ENCODE peak calls at places on chromosome 5, in five cellular contexts. One of them, this sample, is unnamed.

GRCh38 chr5:178269499-178269898 is 36.9 kb upstream of the PHYKPL start:
- DNase-seq in AG04450: no peak
- DNase-seq in psoas muscle: no peak
- DNase-seq in BJ: no peak
- DNase-seq in lower leg skin: no peak
- DNase-seq in this sample: no peak

GRCh38 chr5:83956386-83956785 is 235.7 kb upstream of the HAPLN1 start:
- DNase-seq in psoas muscle: no peak
- DNase-seq in BJ: no peak
- DNase-seq in AG04450: no peak
- DNase-seq in lower leg skin: no peak
- DNase-seq in this sample: peak

GRCh38 chr5:123116063-123116462 is 27.0 kb downstream of the PRDM6 start:
- DNase-seq in psoas muscle: peak
- DNase-seq in BJ: peak
- DNase-seq in lower leg skin: no peak
- DNase-seq in AG04450: no peak
- DNase-seq in this sample: peak

GRCh38 chr5:37723147-37723961 is 116.5 kb downstream of the GDNF start:
- DNase-seq in psoas muscle: peak
- DNase-seq in AG04450: no peak
- DNase-seq in lower leg skin: no peak
- DNase-seq in BJ: no peak
- DNase-seq in this sample: peak

GRCh38 chr5:100902406-100903035 is 561 bp downstream of the ST8SIA4 start:
- DNase-seq in psoas muscle: no peak
- DNase-seq in BJ: no peak
- DNase-seq in lower leg skin: no peak
- DNase-seq in AG04450: no peak
- DNase-seq in this sample: no peak

GRCh38 chr5:173969167-173970049 is 19.6 kb upstream of the C5orf47 start:
- DNase-seq in AG04450: peak
- DNase-seq in psoas muscle: peak
- DNase-seq in lower leg skin: no peak
- DNase-seq in BJ: no peak
- DNase-seq in this sample: peak

GRCh38 chr5:81762401-81762800 is 11.5 kb upstream of the SSBP2 start:
- DNase-seq in psoas muscle: no peak
- DNase-seq in lower leg skin: no peak
- DNase-seq in BJ: no peak
- DNase-seq in AG04450: no peak
- DNase-seq in this sample: no peak

GRCh38 chr5:39169081-39169480 is 50.3 kb downstream of the FYB1 start:
- DNase-seq in lower leg skin: no peak
- DNase-seq in BJ: no peak
- DNase-seq in AG04450: peak
- DNase-seq in psoas muscle: no peak
- DNase-seq in this sample: peak

GRCh38 chr5:151139015-151139414 is 18.6 kb downstream of the ANXA6 start:
- DNase-seq in psoas muscle: no peak
- DNase-seq in BJ: no peak
- DNase-seq in AG04450: no peak
- DNase-seq in lower leg skin: no peak
- DNase-seq in this sample: no peak

GRCh38 chr5:171355302-171355724 is 32.3 kb upstream of the NPM1 start:
- DNase-seq in AG04450: no peak
- DNase-seq in BJ: no peak
- DNase-seq in lower leg skin: no peak
- DNase-seq in psoas muscle: no peak
- DNase-seq in this sample: no peak

GRCh38 chr5:78295035-78295961 is 800 bp upstream of the AP3B1 start:
- DNase-seq in AG04450: no peak
- DNase-seq in psoas muscle: peak
- DNase-seq in BJ: no peak
- DNase-seq in lower leg skin: peak
- DNase-seq in this sample: peak

GRCh38 chr5:73031839-73032238 is 76.0 kb downstream of the FCHO2 start:
- DNase-seq in BJ: peak
- DNase-seq in lower leg skin: no peak
- DNase-seq in psoas muscle: peak
- DNase-seq in AG04450: peak
- DNase-seq in this sample: peak

GRCh38 chr5:110815916-110816605 is 77.3 kb downstream of the SLC25A46 start:
- DNase-seq in BJ: no peak
- DNase-seq in AG04450: no peak
- DNase-seq in psoas muscle: no peak
- DNase-seq in lower leg skin: no peak
- DNase-seq in this sample: no peak

GRCh38 chr5:123273984-123274383 is 149.2 kb downstream of the CEP120 start:
- DNase-seq in psoas muscle: no peak
- DNase-seq in lower leg skin: no peak
- DNase-seq in BJ: no peak
- DNase-seq in AG04450: no peak
- DNase-seq in this sample: no peak

GRCh38 chr5:61328791-61329617 is 3.1 kb upstream of the ZSWIM6 start:
- DNase-seq in AG04450: no peak
- DNase-seq in lower leg skin: no peak
- DNase-seq in BJ: no peak
- DNase-seq in psoas muscle: no peak
- DNase-seq in this sample: peak

GRCh38 chr5:147689436-147689835 is 93.1 kb downstream of the JAKMIP2 start:
- DNase-seq in lower leg skin: no peak
- DNase-seq in psoas muscle: no peak
- DNase-seq in BJ: no peak
- DNase-seq in AG04450: no peak
- DNase-seq in this sample: no peak

GRCh38 chr5:73119492-73120157 is 750 bp upstream of the TMEM171 start:
- DNase-seq in psoas muscle: peak
- DNase-seq in lower leg skin: no peak
- DNase-seq in BJ: no peak
- DNase-seq in AG04450: no peak
- DNase-seq in this sample: no peak

GRCh38 chr5:191036-191948 is at the start of gene LRRC14B:
- DNase-seq in AG04450: no peak
- DNase-seq in BJ: no peak
- DNase-seq in psoas muscle: peak
- DNase-seq in lower leg skin: no peak
- DNase-seq in this sample: no peak

DNA sequence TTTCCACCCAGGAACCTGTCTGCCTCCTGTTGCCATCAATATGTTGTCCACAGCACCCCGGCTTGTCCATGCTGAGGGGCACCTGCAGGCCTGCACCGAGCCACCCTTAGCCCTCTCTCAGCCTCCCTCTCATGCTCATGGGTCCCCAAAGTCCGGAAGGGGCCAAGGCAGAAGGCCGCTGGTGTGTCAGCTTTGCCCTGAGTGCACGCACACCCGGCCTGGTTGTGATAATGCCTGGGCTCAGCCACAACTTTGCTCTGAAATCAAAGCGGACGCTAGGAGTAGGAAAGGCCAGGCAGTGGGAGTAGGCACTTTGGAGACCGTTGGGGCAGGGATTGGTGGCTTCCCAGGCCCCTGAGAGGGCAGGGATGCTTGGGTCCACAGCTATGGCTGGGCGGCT is 201.8 kb upstream of the NUDT12 start:
- DNase-seq in BJ: no peak
- DNase-seq in psoas muscle: no peak
- DNase-seq in AG04450: no peak
- DNase-seq in lower leg skin: no peak
- DNase-seq in this sample: no peak
- H3K4me3 ChIP-seq in BJ: no peak
- H3K4me3 ChIP-seq in psoas muscle: no peak
- H3K4me3 ChIP-seq in AG04450: no peak
- H3K4me3 ChIP-seq in lower leg skin: no peak
- H3K4me3 ChIP-seq in this sample: no peak

GRCh38 chr5:66168226-66168625 is 24.1 kb downstream of the SREK1 start:
- DNase-seq in lower leg skin: no peak
- DNase-seq in psoas muscle: no peak
- DNase-seq in AG04450: no peak
- DNase-seq in BJ: no peak
- DNase-seq in this sample: no peak

GRCh38 chr5:66170196-66170919 is 26.3 kb downstream of the SREK1 start:
- DNase-seq in BJ: no peak
- DNase-seq in lower leg skin: no peak
- DNase-seq in AG04450: no peak
- DNase-seq in psoas muscle: no peak
- DNase-seq in this sample: no peak

GRCh38 chr5:66174338-66174737 is 30.2 kb downstream of the SREK1 start:
- DNase-seq in BJ: no peak
- DNase-seq in lower leg skin: no peak
- DNase-seq in AG04450: no peak
- DNase-seq in psoas muscle: no peak
- DNase-seq in this sample: peak

GRCh38 chr5:66169534-66169933 is 25.4 kb downstream of the SREK1 start:
- DNase-seq in psoas muscle: no peak
- DNase-seq in lower leg skin: no peak
- DNase-seq in BJ: no peak
- DNase-seq in AG04450: no peak
- DNase-seq in this sample: no peak

GRCh38 chr5:66171349-66172344 is 27.5 kb downstream of the SREK1 start:
- DNase-seq in BJ: peak
- DNase-seq in AG04450: no peak
- DNase-seq in psoas muscle: no peak
- DNase-seq in lower leg skin: no peak
- DNase-seq in this sample: peak
- TF ChIP-seq CTCF in BJ: peak
- TF ChIP-seq CTCF in AG04450: peak
- TF ChIP-seq CTCF in psoas muscle: peak
- TF ChIP-seq CTCF in lower leg skin: no peak
- TF ChIP-seq CTCF in this sample: peak

DNA sequence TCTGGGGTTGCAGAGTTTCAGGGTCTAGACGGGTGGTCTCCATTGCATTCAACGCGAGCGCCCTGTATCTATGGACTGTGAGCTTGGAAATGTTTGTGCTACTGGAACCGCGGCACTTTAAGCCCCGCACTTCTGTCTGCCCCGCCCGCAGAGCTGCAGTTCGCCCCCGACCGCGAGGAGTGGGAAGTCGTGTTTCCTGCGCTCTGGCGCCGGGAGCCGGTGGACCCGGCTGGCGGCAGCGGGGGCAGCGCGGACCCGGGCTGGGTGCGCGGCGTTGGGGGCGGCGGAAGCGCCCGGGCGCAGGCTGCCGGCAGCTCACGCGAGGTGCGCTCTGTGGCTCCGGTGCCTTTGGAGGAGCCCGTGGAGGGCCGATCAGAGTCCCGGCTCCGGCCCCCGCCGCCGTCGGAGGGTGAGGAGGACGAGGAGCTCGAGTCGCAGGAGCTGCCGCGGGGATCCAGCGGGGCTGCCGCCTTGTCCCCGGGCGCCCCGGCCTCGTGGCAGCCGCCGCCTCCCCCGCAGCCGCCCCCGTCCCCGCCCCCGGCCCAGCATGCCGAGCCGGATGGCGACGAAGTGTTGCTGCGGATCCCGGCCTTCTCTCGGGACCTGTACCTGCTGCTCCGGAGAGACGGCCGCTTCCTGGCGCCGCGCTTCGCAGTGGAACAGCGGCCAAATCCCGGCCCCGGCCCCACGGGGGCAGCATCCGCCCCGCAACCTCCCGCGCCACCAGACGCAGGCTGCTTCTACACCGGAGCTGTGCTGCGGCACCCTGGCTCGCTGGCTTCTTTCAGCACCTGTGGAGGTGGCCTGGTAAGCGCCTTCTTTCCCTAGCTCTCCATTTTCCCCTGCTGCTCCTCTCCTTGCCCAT is 1.1 kb downstream of the ADAMTS19 start:
- DNase-seq in lower leg skin: no peak
- DNase-seq in psoas muscle: peak
- DNase-seq in BJ: no peak
- DNase-seq in AG04450: no peak
- DNase-seq in this sample: no peak
- H3K4me3 ChIP-seq in lower leg skin: no peak
- H3K4me3 ChIP-seq in psoas muscle: peak
- H3K4me3 ChIP-seq in BJ: peak
- H3K4me3 ChIP-seq in AG04450: peak
- H3K4me3 ChIP-seq in this sample: no peak

GRCh38 chr5:181173420-181174342 is 26.3 kb downstream of the OR2V2 start:
- DNase-seq in lower leg skin: no peak
- DNase-seq in BJ: no peak
- DNase-seq in AG04450: no peak
- DNase-seq in psoas muscle: no peak
- DNase-seq in this sample: peak
- TF ChIP-seq CTCF in lower leg skin: no peak
- TF ChIP-seq CTCF in BJ: no peak
- TF ChIP-seq CTCF in AG04450: no peak
- TF ChIP-seq CTCF in psoas muscle: no peak
- TF ChIP-seq CTCF in this sample: no peak

DNA sequence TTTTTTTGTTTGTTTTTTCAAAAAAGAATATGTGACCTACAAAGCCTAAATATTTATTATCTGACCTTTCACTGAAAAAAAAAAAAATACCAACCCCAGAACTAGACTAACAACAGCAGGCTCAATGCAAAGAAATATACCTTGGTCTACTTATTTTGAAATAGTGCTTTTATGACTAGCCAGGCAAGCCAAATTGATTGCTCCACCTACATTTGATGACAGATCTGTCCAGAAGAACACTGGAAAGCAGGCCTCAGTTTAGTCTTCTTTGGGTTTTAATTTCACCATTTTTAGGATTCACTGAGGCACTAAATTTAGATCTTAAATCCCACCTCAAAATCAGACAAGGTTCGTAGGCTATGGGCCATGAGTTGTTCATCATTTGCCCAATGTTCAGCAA is 97.3 kb downstream of the PLPP1 start:
- DNase-seq in AG04450: no peak
- DNase-seq in lower leg skin: no peak
- DNase-seq in psoas muscle: no peak
- DNase-seq in BJ: no peak
- DNase-seq in this sample: no peak
- H3K4me3 ChIP-seq in AG04450: no peak
- H3K4me3 ChIP-seq in lower leg skin: no peak
- H3K4me3 ChIP-seq in psoas muscle: peak
- H3K4me3 ChIP-seq in BJ: no peak
- H3K4me3 ChIP-seq in this sample: no peak

GRCh38 chr5:130074820-130075219 is 170.6 kb downstream of the CHSY3 start:
- DNase-seq in BJ: no peak
- DNase-seq in AG04450: no peak
- DNase-seq in lower leg skin: no peak
- DNase-seq in psoas muscle: no peak
- DNase-seq in this sample: no peak

DNA sequence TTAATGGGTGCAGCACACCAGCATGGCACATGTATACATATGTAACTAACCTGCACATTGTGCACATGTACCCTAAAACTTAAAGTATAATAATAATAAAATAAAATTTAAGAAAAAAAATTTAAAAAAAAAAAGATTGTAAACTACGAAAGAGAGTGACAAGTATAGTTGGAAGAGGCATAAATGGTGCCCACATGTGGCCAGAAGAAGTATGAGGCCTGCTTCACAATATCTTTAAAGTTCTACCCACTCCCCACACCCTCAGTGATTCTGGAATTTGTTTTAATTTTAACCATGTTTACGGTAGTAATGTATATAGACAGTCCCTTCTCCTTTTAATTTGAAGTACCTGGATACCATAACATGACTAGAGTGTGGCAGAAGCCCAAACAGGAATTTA is 172.7 kb downstream of the CHSY3 start:
- DNase-seq in BJ: no peak
- DNase-seq in psoas muscle: no peak
- DNase-seq in lower leg skin: no peak
- DNase-seq in AG04450: no peak
- DNase-seq in this sample: no peak
- TF ChIP-seq CTCF in BJ: peak
- TF ChIP-seq CTCF in psoas muscle: no peak
- TF ChIP-seq CTCF in lower leg skin: no peak
- TF ChIP-seq CTCF in AG04450: peak
- TF ChIP-seq CTCF in this sample: peak